ENCODE peak calls at places on chromosomes 5 and 9, in ten cellular contexts. One of them, this sample, is unnamed.

GRCh38 chr9:130535818-130536521 is 43.4 kb upstream of the FUBP3 start:
- DNase-seq in Right ventricle myocardium superior: no peak
- DNase-seq in IMR-90: peak
- DNase-seq in mesenteric fat pad: no peak
- DNase-seq in fibroblast of mammary gland: peak
- DNase-seq in fibroblast of the aortic adventitia: peak
- DNase-seq in memory B cell: no peak
- DNase-seq in fibroblast of villous mesenchyme: peak
- DNase-seq in Panc1: no peak
- DNase-seq in hippocampal formation: no peak
- DNase-seq in this sample: no peak

GRCh38 chr5:126525630-126526245 is 69.3 kb downstream of the ALDH7A1 start:
- DNase-seq in memory B cell: no peak
- DNase-seq in hippocampal formation: no peak
- DNase-seq in fibroblast of villous mesenchyme: no peak
- DNase-seq in Right ventricle myocardium superior: peak
- DNase-seq in Panc1: no peak
- DNase-seq in fibroblast of mammary gland: peak
- DNase-seq in mesenteric fat pad: no peak
- DNase-seq in IMR-90: peak
- DNase-seq in fibroblast of the aortic adventitia: peak
- DNase-seq in this sample: peak

GRCh38 chr9:21830589-21830988 is 28.2 kb downstream of the MTAP start:
- DNase-seq in hippocampal formation: no peak
- DNase-seq in mesenteric fat pad: no peak
- DNase-seq in fibroblast of villous mesenchyme: no peak
- DNase-seq in IMR-90: peak
- DNase-seq in memory B cell: no peak
- DNase-seq in Right ventricle myocardium superior: no peak
- DNase-seq in fibroblast of the aortic adventitia: no peak
- DNase-seq in fibroblast of mammary gland: peak
- DNase-seq in Panc1: no peak
- DNase-seq in this sample: peak

GRCh38 chr9:106487256-106487655 is 375.7 kb upstream of the ZNF462 start:
- DNase-seq in fibroblast of mammary gland: no peak
- DNase-seq in hippocampal formation: no peak
- DNase-seq in Right ventricle myocardium superior: no peak
- DNase-seq in mesenteric fat pad: no peak
- DNase-seq in memory B cell: no peak
- DNase-seq in fibroblast of villous mesenchyme: no peak
- DNase-seq in Panc1: no peak
- DNase-seq in fibroblast of the aortic adventitia: no peak
- DNase-seq in IMR-90: no peak
- DNase-seq in this sample: no peak

GRCh38 chr9:72898784-72899733 is 53.8 kb downstream of the ALDH1A1 start:
- DNase-seq in fibroblast of villous mesenchyme: no peak
- DNase-seq in memory B cell: no peak
- DNase-seq in Panc1: no peak
- DNase-seq in IMR-90: no peak
- DNase-seq in Right ventricle myocardium superior: no peak
- DNase-seq in fibroblast of the aortic adventitia: no peak
- DNase-seq in fibroblast of mammary gland: no peak
- DNase-seq in mesenteric fat pad: no peak
- DNase-seq in hippocampal formation: no peak
- DNase-seq in this sample: no peak

GRCh38 chr5:147930759-147931158 is 24.4 kb upstream of the C5orf46 start:
- DNase-seq in hippocampal formation: no peak
- DNase-seq in mesenteric fat pad: no peak
- DNase-seq in memory B cell: no peak
- DNase-seq in IMR-90: no peak
- DNase-seq in Right ventricle myocardium superior: no peak
- DNase-seq in Panc1: no peak
- DNase-seq in fibroblast of the aortic adventitia: no peak
- DNase-seq in fibroblast of villous mesenchyme: no peak
- DNase-seq in fibroblast of mammary gland: no peak
- DNase-seq in this sample: no peak

GRCh38 chr5:57581772-57582171 is 99.2 kb upstream of the ACTBL2 start:
- DNase-seq in Right ventricle myocardium superior: no peak
- DNase-seq in fibroblast of mammary gland: no peak
- DNase-seq in fibroblast of villous mesenchyme: no peak
- DNase-seq in memory B cell: no peak
- DNase-seq in mesenteric fat pad: no peak
- DNase-seq in IMR-90: no peak
- DNase-seq in Panc1: no peak
- DNase-seq in fibroblast of the aortic adventitia: peak
- DNase-seq in hippocampal formation: no peak
- DNase-seq in this sample: no peak

GRCh38 chr5:60633336-60633735 is 66.6 kb downstream of the DEPDC1B start:
- DNase-seq in hippocampal formation: no peak
- DNase-seq in fibroblast of villous mesenchyme: peak
- DNase-seq in IMR-90: peak
- DNase-seq in fibroblast of the aortic adventitia: peak
- DNase-seq in Panc1: no peak
- DNase-seq in memory B cell: no peak
- DNase-seq in mesenteric fat pad: no peak
- DNase-seq in fibroblast of mammary gland: peak
- DNase-seq in Right ventricle myocardium superior: no peak
- DNase-seq in this sample: no peak

GRCh38 chr5:2010940-2011339 is 128.2 kb upstream of the IRX4 start:
- DNase-seq in IMR-90: no peak
- DNase-seq in fibroblast of the aortic adventitia: no peak
- DNase-seq in Right ventricle myocardium superior: no peak
- DNase-seq in fibroblast of mammary gland: no peak
- DNase-seq in hippocampal formation: no peak
- DNase-seq in fibroblast of villous mesenchyme: no peak
- DNase-seq in memory B cell: no peak
- DNase-seq in Panc1: no peak
- DNase-seq in mesenteric fat pad: no peak
- DNase-seq in this sample: no peak

GRCh38 chr9:136059321-136059791 is 35.7 kb downstream of the NACC2 start:
- DNase-seq in Panc1: no peak
- DNase-seq in Right ventricle myocardium superior: no peak
- DNase-seq in fibroblast of mammary gland: no peak
- DNase-seq in fibroblast of villous mesenchyme: no peak
- DNase-seq in memory B cell: no peak
- DNase-seq in mesenteric fat pad: peak
- DNase-seq in fibroblast of the aortic adventitia: no peak
- DNase-seq in hippocampal formation: no peak
- DNase-seq in IMR-90: no peak
- DNase-seq in this sample: no peak

GRCh38 chr5:180598797-180599589 is 7.7 kb upstream of the SCGB3A1 start:
- DNase-seq in fibroblast of the aortic adventitia: no peak
- DNase-seq in fibroblast of villous mesenchyme: no peak
- DNase-seq in memory B cell: no peak
- DNase-seq in IMR-90: no peak
- DNase-seq in mesenteric fat pad: peak
- DNase-seq in fibroblast of mammary gland: no peak
- DNase-seq in Panc1: no peak
- DNase-seq in Right ventricle myocardium superior: peak
- DNase-seq in hippocampal formation: no peak
- DNase-seq in this sample: no peak

GRCh38 chr5:43631182-43631910 is 28.4 kb downstream of the NNT start:
- DNase-seq in fibroblast of mammary gland: peak
- DNase-seq in mesenteric fat pad: no peak
- DNase-seq in IMR-90: peak
- DNase-seq in memory B cell: peak
- DNase-seq in hippocampal formation: peak
- DNase-seq in fibroblast of the aortic adventitia: peak
- DNase-seq in Panc1: peak
- DNase-seq in fibroblast of villous mesenchyme: peak
- DNase-seq in Right ventricle myocardium superior: peak
- DNase-seq in this sample: peak

GRCh38 chr9:91515074-91515687 is 91.5 kb upstream of the NFIL3 start:
- DNase-seq in mesenteric fat pad: no peak
- DNase-seq in fibroblast of mammary gland: peak
- DNase-seq in Right ventricle myocardium superior: peak
- DNase-seq in Panc1: peak
- DNase-seq in hippocampal formation: peak
- DNase-seq in IMR-90: peak
- DNase-seq in fibroblast of the aortic adventitia: peak
- DNase-seq in fibroblast of villous mesenchyme: peak
- DNase-seq in memory B cell: no peak
- DNase-seq in this sample: no peak

GRCh38 chr9:134635431-134636141 is 6.0 kb upstream of the COL5A1 start:
- DNase-seq in Right ventricle myocardium superior: peak
- DNase-seq in Panc1: no peak
- DNase-seq in memory B cell: no peak
- DNase-seq in fibroblast of mammary gland: no peak
- DNase-seq in mesenteric fat pad: peak
- DNase-seq in hippocampal formation: no peak
- DNase-seq in IMR-90: no peak
- DNase-seq in fibroblast of the aortic adventitia: no peak
- DNase-seq in fibroblast of villous mesenchyme: no peak
- DNase-seq in this sample: no peak

GRCh38 chr5:43772601-43773031 is 169.6 kb downstream of the NNT start:
- DNase-seq in fibroblast of villous mesenchyme: peak
- DNase-seq in mesenteric fat pad: no peak
- DNase-seq in IMR-90: peak
- DNase-seq in fibroblast of the aortic adventitia: peak
- DNase-seq in memory B cell: no peak
- DNase-seq in Panc1: no peak
- DNase-seq in Right ventricle myocardium superior: no peak
- DNase-seq in fibroblast of mammary gland: peak
- DNase-seq in hippocampal formation: no peak
- DNase-seq in this sample: peak

GRCh38 chr5:11760940-11761603 is 143.2 kb downstream of the CTNND2 start:
- DNase-seq in mesenteric fat pad: no peak
- DNase-seq in IMR-90: no peak
- DNase-seq in fibroblast of mammary gland: no peak
- DNase-seq in fibroblast of villous mesenchyme: no peak
- DNase-seq in hippocampal formation: no peak
- DNase-seq in Panc1: no peak
- DNase-seq in memory B cell: no peak
- DNase-seq in Right ventricle myocardium superior: no peak
- DNase-seq in fibroblast of the aortic adventitia: no peak
- DNase-seq in this sample: no peak

GRCh38 chr5:98307811-98308210 is 465.7 kb upstream of the RGMB start:
- DNase-seq in memory B cell: no peak
- DNase-seq in mesenteric fat pad: no peak
- DNase-seq in Panc1: no peak
- DNase-seq in Right ventricle myocardium superior: no peak
- DNase-seq in fibroblast of the aortic adventitia: peak
- DNase-seq in hippocampal formation: no peak
- DNase-seq in fibroblast of mammary gland: peak
- DNase-seq in IMR-90: peak
- DNase-seq in fibroblast of villous mesenchyme: peak
- DNase-seq in this sample: no peak

GRCh38 chr9:136541179-136541578 is 4.7 kb downstream of the NOTCH1 start:
- DNase-seq in memory B cell: no peak
- DNase-seq in IMR-90: no peak
- DNase-seq in Right ventricle myocardium superior: no peak
- DNase-seq in fibroblast of mammary gland: no peak
- DNase-seq in Panc1: no peak
- DNase-seq in fibroblast of the aortic adventitia: no peak
- DNase-seq in fibroblast of villous mesenchyme: no peak
- DNase-seq in mesenteric fat pad: no peak
- DNase-seq in hippocampal formation: no peak
- DNase-seq in this sample: no peak

GRCh38 chr9:91803143-91803940 is 146.7 kb downstream of the ROR2 start:
- DNase-seq in Panc1: no peak
- DNase-seq in mesenteric fat pad: peak
- DNase-seq in Right ventricle myocardium superior: no peak
- DNase-seq in memory B cell: no peak
- DNase-seq in fibroblast of the aortic adventitia: peak
- DNase-seq in IMR-90: peak
- DNase-seq in fibroblast of villous mesenchyme: peak
- DNase-seq in fibroblast of mammary gland: peak
- DNase-seq in hippocampal formation: no peak
- DNase-seq in this sample: no peak

GRCh38 chr5:7927466-7928375 is 58.8 kb downstream of the MTRR start:
- DNase-seq in memory B cell: peak
- DNase-seq in fibroblast of the aortic adventitia: peak
- DNase-seq in fibroblast of villous mesenchyme: peak
- DNase-seq in Right ventricle myocardium superior: no peak
- DNase-seq in mesenteric fat pad: no peak
- DNase-seq in Panc1: peak
- DNase-seq in IMR-90: peak
- DNase-seq in fibroblast of mammary gland: peak
- DNase-seq in hippocampal formation: peak
- DNase-seq in this sample: peak

GRCh38 chr5:139157556-139157955 is 40.6 kb downstream of the SIL1 start:
- DNase-seq in fibroblast of villous mesenchyme: no peak
- DNase-seq in Panc1: no peak
- DNase-seq in hippocampal formation: no peak
- DNase-seq in fibroblast of the aortic adventitia: no peak
- DNase-seq in mesenteric fat pad: no peak
- DNase-seq in IMR-90: no peak
- DNase-seq in fibroblast of mammary gland: no peak
- DNase-seq in memory B cell: no peak
- DNase-seq in Right ventricle myocardium superior: no peak
- DNase-seq in this sample: no peak

GRCh38 chr9:122226758-122227575 is 1.8 kb downstream of the LHX6 start:
- DNase-seq in Right ventricle myocardium superior: no peak
- DNase-seq in memory B cell: no peak
- DNase-seq in hippocampal formation: no peak
- DNase-seq in fibroblast of mammary gland: no peak
- DNase-seq in fibroblast of villous mesenchyme: no peak
- DNase-seq in Panc1: no peak
- DNase-seq in mesenteric fat pad: no peak
- DNase-seq in IMR-90: no peak
- DNase-seq in fibroblast of the aortic adventitia: no peak
- DNase-seq in this sample: no peak

GRCh38 chr9:137748311-137748710 is 129.3 kb upstream of the CACNA1B start:
- DNase-seq in IMR-90: no peak
- DNase-seq in Panc1: no peak
- DNase-seq in mesenteric fat pad: no peak
- DNase-seq in hippocampal formation: no peak
- DNase-seq in Right ventricle myocardium superior: no peak
- DNase-seq in fibroblast of mammary gland: no peak
- DNase-seq in fibroblast of villous mesenchyme: no peak
- DNase-seq in fibroblast of the aortic adventitia: no peak
- DNase-seq in memory B cell: no peak
- DNase-seq in this sample: no peak

GRCh38 chr9:89675403-89675771 is 70.6 kb downstream of the GADD45G start:
- DNase-seq in fibroblast of mammary gland: no peak
- DNase-seq in fibroblast of the aortic adventitia: no peak
- DNase-seq in memory B cell: no peak
- DNase-seq in hippocampal formation: peak
- DNase-seq in IMR-90: no peak
- DNase-seq in Panc1: no peak
- DNase-seq in mesenteric fat pad: no peak
- DNase-seq in Right ventricle myocardium superior: peak
- DNase-seq in fibroblast of villous mesenchyme: no peak
- DNase-seq in this sample: no peak

GRCh38 chr5:107425541-107426031 is 245.2 kb downstream of the EFNA5 start:
- DNase-seq in mesenteric fat pad: no peak
- DNase-seq in fibroblast of villous mesenchyme: peak
- DNase-seq in memory B cell: no peak
- DNase-seq in fibroblast of the aortic adventitia: peak
- DNase-seq in IMR-90: peak
- DNase-seq in fibroblast of mammary gland: peak
- DNase-seq in Right ventricle myocardium superior: no peak
- DNase-seq in Panc1: peak
- DNase-seq in hippocampal formation: no peak
- DNase-seq in this sample: peak

GRCh38 chr9:131095666-131096489 is 453 bp upstream of the AIF1L start:
- DNase-seq in hippocampal formation: peak
- DNase-seq in Right ventricle myocardium superior: no peak
- DNase-seq in IMR-90: no peak
- DNase-seq in fibroblast of mammary gland: no peak
- DNase-seq in Panc1: no peak
- DNase-seq in fibroblast of villous mesenchyme: no peak
- DNase-seq in memory B cell: no peak
- DNase-seq in fibroblast of the aortic adventitia: no peak
- DNase-seq in mesenteric fat pad: no peak
- DNase-seq in this sample: peak

GRCh38 chr5:132928008-132928407 is 35.4 kb downstream of the AFF4 start:
- DNase-seq in Right ventricle myocardium superior: no peak
- DNase-seq in Panc1: no peak
- DNase-seq in hippocampal formation: no peak
- DNase-seq in memory B cell: no peak
- DNase-seq in fibroblast of the aortic adventitia: no peak
- DNase-seq in mesenteric fat pad: no peak
- DNase-seq in fibroblast of mammary gland: no peak
- DNase-seq in IMR-90: no peak
- DNase-seq in fibroblast of villous mesenchyme: no peak
- DNase-seq in this sample: no peak

GRCh38 chr5:61625682-61626620 is 293.9 kb downstream of the ZSWIM6 start:
- DNase-seq in Right ventricle myocardium superior: peak
- DNase-seq in mesenteric fat pad: peak
- DNase-seq in hippocampal formation: peak
- DNase-seq in IMR-90: peak
- DNase-seq in fibroblast of villous mesenchyme: peak
- DNase-seq in Panc1: no peak
- DNase-seq in fibroblast of the aortic adventitia: peak
- DNase-seq in fibroblast of mammary gland: peak
- DNase-seq in memory B cell: peak
- DNase-seq in this sample: peak